ENCODE peak calls at places on chromosome 11, in ten cellular contexts. B is astrocyte of the spinal cord; E is NAMALWA; Z is AG08395; O is HT1080; W is naive thymus-derived CD8-positive, alpha-beta T cell; P is D341Med; H is NCI-H1105 treated with DMSO at 0.1 percent for 48 hours; U is A549; L is nephron progenitor cell. D is an unnamed sample.

GRCh38 chr11:83219095-83219494 is 25.6 kb downstream of the ANKRD42 start:
- DNase-seq in E (no peak), B (no peak), O (peak), U (peak), W (no peak), H (peak), L (peak), P (peak), Z (no peak), D (peak)

GRCh38 chr11:68445531-68446035 is 15.0 kb upstream of the PPP6R3 start:
- DNase-seq in E (no peak), L (no peak), W (no peak), P (no peak), O (no peak), Z (no peak), H (no peak), B (no peak), U (no peak), D (no peak)

GRCh38 chr11:76008474-76008873 is 193.5 kb downstream of the UVRAG start:
- DNase-seq in B (peak), O (peak), W (no peak), U (no peak), Z (peak), H (no peak), L (no peak), P (no peak), E (no peak), D (no peak)

GRCh38 chr11:112129656-112130055 is 34.2 kb downstream of the IL18 start:
- DNase-seq in U (no peak), L (no peak), H (no peak), E (no peak), P (no peak), O (no peak), W (no peak), Z (no peak), B (no peak), D (no peak)

GRCh38 chr11:100932474-100933100 is 197.0 kb downstream of the PGR start:
- DNase-seq in H (peak), L (no peak), B (peak), P (peak), Z (peak), E (peak), W (no peak), U (peak), O (peak), D (no peak)

GRCh38 chr11:64974124-64974523 is 2.2 kb upstream of the MAJIN start:
- DNase-seq in P (no peak), L (no peak), E (peak), O (no peak), B (no peak), Z (no peak), W (no peak), H (no peak), U (no peak), D (no peak)

GRCh38 chr11:94728541-94728940 is 39.6 kb upstream of the AMOTL1 start:
- DNase-seq in Z (peak), P (no peak), B (peak), E (no peak), O (peak), U (no peak), H (no peak), L (no peak), W (no peak), D (no peak)

GRCh38 chr11:72519220-72519881 is 85.0 kb upstream of the CLPB start:
- DNase-seq in W (no peak), L (no peak), B (no peak), O (peak), P (no peak), E (no peak), H (no peak), U (no peak), Z (peak), D (peak)

GRCh38 chr11:32081901-32082300 is 9.0 kb upstream of the RCN1 start:
- DNase-seq in Z (no peak), W (no peak), P (no peak), O (no peak), E (no peak), U (no peak), H (no peak), B (no peak), L (no peak), D (no peak)

GRCh38 chr11:61032824-61033223 is 61.3 kb downstream of the CD6 start:
- DNase-seq in B (no peak), O (no peak), Z (no peak), E (no peak), U (no peak), L (no peak), P (no peak), W (no peak), H (no peak), D (no peak)

GRCh38 chr11:117818036-117818858 is 6.3 kb downstream of the FXYD2 start:
- DNase-seq in U (peak), O (peak), E (no peak), Z (no peak), W (no peak), H (no peak), P (no peak), B (peak), L (no peak), D (no peak)

GRCh38 chr11:12164061-12165014 is 53.9 kb downstream of the MICAL2 start:
- DNase-seq in O (peak), E (no peak), L (no peak), P (no peak), Z (peak), U (peak), W (no peak), H (no peak), B (peak), D (no peak)

GRCh38 chr11:37988031-37988430 is 1390.0 kb upstream of the RAG2 start:
- DNase-seq in Z (no peak), L (no peak), B (peak), O (no peak), U (no peak), W (no peak), H (no peak), E (no peak), P (no peak), D (no peak)

GRCh38 chr11:70567680-70568503 is 169.6 kb downstream of the CTTN start:
- DNase-seq in O (peak), W (no peak), Z (peak), U (no peak), L (peak), E (no peak), P (no peak), B (peak), H (no peak), D (peak)

GRCh38 chr11:8810331-8811301 is 100.4 kb upstream of the AKIP1 start:
- DNase-seq in U (no peak), H (peak), W (no peak), L (peak), P (no peak), Z (peak), B (peak), O (peak), E (no peak), D (peak)

GRCh38 chr11:75760710-75761493 is 7.7 kb upstream of the DGAT2 start:
- DNase-seq in E (no peak), U (no peak), Z (peak), W (no peak), P (no peak), B (peak), L (no peak), O (peak), H (no peak), D (no peak)

GRCh38 chr11:78954261-78954660 is 379.6 kb upstream of the NARS2 start:
- DNase-seq in U (no peak), B (no peak), L (no peak), P (no peak), O (no peak), Z (no peak), W (no peak), E (no peak), H (no peak), D (no peak)

GRCh38 chr11:66311965-66312548 is 4.8 kb downstream of the CD248 start:
- DNase-seq in Z (peak), B (peak), P (peak), E (peak), O (peak), W (peak), L (peak), U (peak), H (peak), D (peak)

GRCh38 chr11:72762641-72763304 is 10.6 kb upstream of the ARAP1 start:
- DNase-seq in H (no peak), O (no peak), Z (no peak), U (no peak), W (no peak), B (no peak), L (no peak), E (no peak), P (no peak), D (no peak)

GRCh38 chr11:31233425-31233824 is 136.1 kb downstream of the DCDC1 start:
- DNase-seq in H (peak), W (no peak), L (no peak), U (peak), B (no peak), P (peak), O (no peak), E (peak), Z (no peak), D (no peak)

GRCh38 chr11:47269829-47270305 is at the start of gene MADD:
- DNase-seq in P (peak), L (peak), W (peak), E (peak), O (peak), Z (peak), H (peak), B (peak), U (peak), D (peak)

GRCh38 chr11:61607920-61608599 is 27.2 kb upstream of the SYT7 start:
- DNase-seq in E (no peak), Z (no peak), O (no peak), W (no peak), H (no peak), L (no peak), B (no peak), U (no peak), P (no peak), D (no peak)

GRCh38 chr11:73114110-73114834 is 27.8 kb downstream of the FCHSD2 start:
- DNase-seq in E (no peak), H (no peak), W (no peak), U (no peak), B (no peak), O (no peak), P (no peak), Z (no peak), L (no peak), D (no peak)

GRCh38 chr11:133479209-133479608 is 53.1 kb downstream of the OPCML start:
- DNase-seq in Z (no peak), W (no peak), H (no peak), P (no peak), U (no peak), B (no peak), E (no peak), L (no peak), O (no peak), D (no peak)

GRCh38 chr11:111502611-111503010 is 9.6 kb downstream of the BTG4 start:
- DNase-seq in B (no peak), H (peak), Z (no peak), E (no peak), W (no peak), U (no peak), L (no peak), P (no peak), O (no peak), D (no peak)

GRCh38 chr11:86066033-86066432 is 2.9 kb downstream of the PICALM start:
- DNase-seq in P (no peak), L (no peak), U (no peak), W (no peak), H (no peak), E (no peak), Z (no peak), B (no peak), O (no peak), D (no peak)

GRCh38 chr11:75583710-75584658 is 21.9 kb downstream of the SERPINH1 start:
- DNase-seq in O (no peak), B (peak), U (no peak), P (no peak), Z (peak), H (peak), E (no peak), L (peak), W (no peak), D (peak)

GRCh38 chr11:91158901-91159537 is 936.2 kb upstream of the CHORDC1 start:
- DNase-seq in H (no peak), P (no peak), L (no peak), U (no peak), W (no peak), O (peak), B (peak), E (no peak), Z (no peak), D (no peak)

GRCh38 chr11:90318651-90319050 is 95.8 kb upstream of the CHORDC1 start:
- DNase-seq in H (no peak), E (no peak), Z (no peak), U (no peak), L (no peak), P (no peak), W (no peak), O (no peak), B (no peak), D (no peak)

D was measured in WERI-Rb-1.